ENCODE peak calls at places on chromosome 10, in four cellular contexts. F is neuronal stem cell, E is mesenchymal stem cell, K is H1. L is an unnamed sample.

GRCh38 chr10:10959666-10960065 is 58.0 kb upstream of the CELF2 start:
- DNase-seq in E (no peak), K (no peak), F (no peak), L (no peak)

GRCh38 chr10:58291538-58292174 is 22.7 kb downstream of the CISD1 start:
- DNase-seq in K (no peak), E (peak; percentile 59), F (no peak), L (peak; percentile 74)

GRCh38 chr10:16521311-16522016 is at the start of gene C1QL3:
- DNase-seq in E (peak; percentile 30), K (no peak), F (no peak), L (no peak)

GRCh38 chr10:128739937-128740336 is 613.7 kb upstream of the MKI67 start:
- DNase-seq in E (no peak), K (peak; percentile 23), F (no peak), L (no peak)

GRCh38 chr10:118310822-118311221 is 31.3 kb downstream of the FAM204A start:
- DNase-seq in K (no peak), E (peak; percentile 44), F (no peak), L (no peak)

GRCh38 chr10:110613341-110613995 is 30.7 kb upstream of the RBM20 start:
- DNase-seq in F (no peak), K (no peak), E (no peak), L (no peak)

GRCh38 chr10:70492786-70493659 is 14.5 kb downstream of the PALD1 start:
- DNase-seq in E (no peak), K (no peak), F (no peak), L (peak; percentile 48)

GRCh38 chr10:52740913-52741675 is 31.5 kb downstream of the MBL2 start:
- DNase-seq in F (peak; percentile 55), K (peak; percentile 31), E (peak; percentile 65), L (peak; percentile 53)

GRCh38 chr10:35345383-35345742 is 9.1 kb downstream of the CCNY start:
- DNase-seq in F (no peak), E (no peak), K (no peak), L (no peak)
- H3K4me1 ChIP-seq in F (peaks cover 9% of the 10 kb centered on the region), E (peaks cover 4% of the 10 kb centered on the region), K (peaks cover 4% of the 10 kb centered on the region), L (no peaks in the 10 kb centered on the region)

GRCh38 chr10:31756131-31757119 is 172.2 kb downstream of the ARHGAP12 start:
- DNase-seq in F (no peak), E (no peak), K (no peak), L (no peak)
- H2BK12ac ChIP-seq in F (peak overlapping the region; percentile 8), E (no peak overlapping the region), K (peak overlapping the region; percentile 51), L (no peak overlapping the region)

DNA sequence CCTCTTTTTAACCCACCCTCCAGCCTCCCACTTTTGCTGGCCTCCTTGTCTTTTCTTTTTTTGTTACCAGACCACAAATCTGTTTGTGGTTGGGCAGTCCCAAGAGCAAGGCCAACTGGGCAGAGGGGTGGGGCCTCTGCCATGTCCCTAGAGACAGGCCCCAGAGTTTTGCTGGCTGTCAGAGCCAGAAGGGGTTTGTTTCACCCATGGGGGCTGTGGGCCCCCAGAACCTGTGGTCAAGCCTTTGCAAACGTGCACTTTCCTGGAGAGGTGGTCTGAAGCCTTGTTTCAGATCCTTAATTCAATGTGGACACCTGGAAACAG is 10.3 kb downstream of the ZMIZ1 start:
- DNase-seq in E (peak; percentile 51), K (no peak), F (no peak), L (no peak)
- H3K4me1 ChIP-seq in E (peaks cover 88% of the 10 kb centered on the region), K (peaks cover 20% of the 10 kb centered on the region), F (peaks cover 43% of the 10 kb centered on the region), L (peaks cover 80% of the 10 kb centered on the region)

GRCh38 chr10:80443531-80443974 is 10.6 kb upstream of the TSPAN14 start:
- DNase-seq in E (peak; percentile 62), K (no peak), F (no peak), L (peak; percentile 80)

GRCh38 chr10:80444124-80444523 is 10.0 kb upstream of the TSPAN14 start:
- DNase-seq in F (no peak), K (no peak), E (no peak), L (no peak)

GRCh38 chr10:80447618-80448190 is 6.4 kb upstream of the TSPAN14 start:
- DNase-seq in E (no peak), K (no peak), F (no peak), L (no peak)

GRCh38 chr10:80442879-80443278 is 11.2 kb upstream of the TSPAN14 start:
- DNase-seq in K (no peak), F (no peak), E (peak; percentile 38), L (peak; percentile 48)

DNA sequence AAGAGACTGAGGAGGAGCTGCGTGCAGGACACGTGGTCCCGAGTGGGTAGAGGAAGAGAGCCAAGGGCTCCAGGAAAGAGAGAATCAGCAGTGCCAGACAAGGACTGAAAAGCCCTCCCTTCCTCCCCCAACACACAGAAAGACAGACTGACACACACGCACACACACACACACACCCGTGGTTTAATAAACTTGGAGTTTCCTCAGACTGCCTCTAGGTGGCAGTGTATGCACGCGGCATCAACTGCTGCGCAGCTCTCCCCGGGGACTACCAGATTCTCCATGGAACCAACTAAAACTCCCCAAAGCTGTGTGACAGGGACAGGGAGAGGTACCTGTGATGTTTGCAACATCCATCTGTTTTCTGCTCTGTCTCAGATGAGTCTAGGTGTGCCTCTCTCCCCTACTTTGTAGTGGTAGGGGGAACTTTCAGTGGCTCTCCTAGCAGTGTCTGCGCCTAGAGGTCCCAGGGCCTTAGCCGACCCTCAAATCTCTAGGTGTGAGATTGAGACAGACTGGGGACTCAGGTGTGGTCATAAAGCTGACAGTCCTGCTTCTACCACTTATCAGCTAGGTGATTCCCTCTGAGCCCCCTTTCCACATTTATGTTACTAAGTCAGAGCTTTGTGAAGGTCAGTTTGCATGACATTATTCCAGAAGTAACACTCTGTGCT is 9.3 kb upstream of the TSPAN14 start:
- DNase-seq in E (peak; percentile 85), F (peak; percentile 70), K (no peak), L (peak; percentile 83)
- H2BK12ac ChIP-seq in E (peak overlapping the region; percentile 56), F (no peak overlapping the region), K (no peak overlapping the region), L (peak overlapping the region; percentile 5)